ENCODE peak calls at places on chromosomes 16 and 17, in nine cellular contexts. S, V, Z, G, N, H, E, L and X are unnamed samples.

GRCh38 chr17:44346064-44346844 is 1.2 kb downstream of the GRN start:
- DNase-seq in H (no peak), S (no peak), G (no peak), L (no peak), Z (no peak), E (no peak), N (no peak), V (no peak), X (no peak)

GRCh38 chr16:70740919-70741778 is 55.3 kb upstream of the MTSS2 start:
- DNase-seq in H (no peak), S (no peak), V (peak), E (no peak), L (peak), Z (no peak), N (peak), G (no peak), X (no peak)

GRCh38 chr17:34665803-34666763 is 86.7 kb downstream of the TMEM132E start:
- DNase-seq in G (no peak), N (no peak), Z (no peak), H (no peak), L (no peak), V (no peak), S (no peak), E (no peak), X (no peak)

GRCh38 chr17:62678214-62678919 is 50.9 kb downstream of the MRC2 start:
- DNase-seq in V (no peak), E (no peak), N (no peak), L (no peak), Z (no peak), H (no peak), S (no peak), G (no peak), X (no peak)

GRCh38 chr17:80187090-80187489 is 17.3 kb downstream of the CARD14 start:
- DNase-seq in V (peak), S (no peak), N (peak), L (peak), Z (no peak), H (no peak), E (no peak), G (no peak), X (no peak)

GRCh38 chr17:49101054-49101534 is 31.5 kb upstream of the B4GALNT2 start:
- DNase-seq in H (no peak), E (peak), G (no peak), Z (peak), L (peak), V (no peak), N (peak), S (no peak), X (no peak)

GRCh38 chr16:67884-68789 is 4.3 kb downstream of the RHBDF1 start:
- DNase-seq in H (no peak), N (peak), V (no peak), L (no peak), Z (no peak), S (no peak), E (no peak), G (no peak), X (no peak)

GRCh38 chr17:28030386-28030785 is 12.1 kb upstream of the NLK start:
- DNase-seq in S (no peak), N (no peak), E (no peak), V (no peak), L (no peak), Z (peak), H (no peak), G (no peak), X (no peak)

GRCh38 chr17:6075050-6075449 is 4.9 kb downstream of the WSCD1 start:
- DNase-seq in H (no peak), E (no peak), V (no peak), S (no peak), Z (no peak), N (no peak), G (no peak), L (no peak), X (no peak)

GRCh38 chr17:43011728-43012472 is 5.3 kb downstream of the IFI35 start:
- DNase-seq in S (no peak), L (no peak), N (no peak), V (no peak), G (no peak), Z (no peak), E (no peak), H (no peak), X (no peak)

GRCh38 chr16:11734025-11734652 is 8.5 kb downstream of the TXNDC11 start:
- DNase-seq in E (no peak), H (no peak), G (peak), Z (no peak), N (no peak), L (no peak), S (no peak), V (no peak), X (peak)

GRCh38 chr17:2796164-2797140 is at the start of gene RAP1GAP2:
- DNase-seq in H (peak), L (peak), N (no peak), E (peak), Z (peak), V (no peak), G (no peak), S (peak), X (no peak)

GRCh38 chr17:79235808-79236207 is 161.2 kb downstream of the ENGASE start:
- DNase-seq in Z (no peak), L (no peak), G (no peak), H (no peak), N (no peak), S (no peak), V (no peak), E (no peak), X (no peak)

GRCh38 chr16:1581804-1582203 is 30.1 kb downstream of the IFT140 start:
- DNase-seq in E (no peak), S (no peak), L (no peak), H (no peak), G (no peak), N (no peak), Z (no peak), V (no peak), X (no peak)